ENCODE peak calls at places on chromosome X, in six cellular contexts. One of them, this sample, is unnamed.
A peak's percentile ranks its signal among the peaks of the same experiment; 100 is the strongest.

GRCh38 chrX:69016220-69016941 is 148.9 kb downstream of the PJA1 start:
- DNase-seq in IMR-90: no peak
- DNase-seq in adrenal gland: no peak
- DNase-seq in naive thymus-derived CD4-positive, alpha-beta T cell: no peak
- DNase-seq in lower lobe of right lung: no peak
- DNase-seq in fibroblast of lung: no peak
- DNase-seq in this sample: no peak

GRCh38 chrX:23953908-23954269 is 46.1 kb downstream of the CXorf58 start:
- DNase-seq in fibroblast of lung: no peak
- DNase-seq in adrenal gland: no peak
- DNase-seq in IMR-90: no peak
- DNase-seq in lower lobe of right lung: no peak
- DNase-seq in naive thymus-derived CD4-positive, alpha-beta T cell: no peak
- DNase-seq in this sample: no peak

GRCh38 chrX:18220786-18221185 is at the start of gene BEND2:
- DNase-seq in naive thymus-derived CD4-positive, alpha-beta T cell: no peak
- DNase-seq in fibroblast of lung: no peak
- DNase-seq in IMR-90: no peak
- DNase-seq in adrenal gland: no peak
- DNase-seq in lower lobe of right lung: no peak
- DNase-seq in this sample: no peak

GRCh38 chrX:154714925-154715324 is 36.0 kb downstream of the GAB3 start:
- DNase-seq in naive thymus-derived CD4-positive, alpha-beta T cell: peak; percentile 64
- DNase-seq in fibroblast of lung: no peak
- DNase-seq in IMR-90: peak; percentile 50
- DNase-seq in adrenal gland: peak; percentile 48
- DNase-seq in lower lobe of right lung: no peak
- DNase-seq in this sample: peak; percentile 58

GRCh38 chrX:9788908-9789307 is 2.7 kb downstream of the SHROOM2 start:
- DNase-seq in adrenal gland: no peak
- DNase-seq in fibroblast of lung: no peak
- DNase-seq in IMR-90: peak; percentile 55
- DNase-seq in naive thymus-derived CD4-positive, alpha-beta T cell: no peak
- DNase-seq in lower lobe of right lung: no peak
- DNase-seq in this sample: no peak

GRCh38 chrX:46408553-46409407 is 136.4 kb downstream of the ZNF674 start:
- DNase-seq in fibroblast of lung: peak; percentile 56
- DNase-seq in lower lobe of right lung: peak; percentile 63
- DNase-seq in IMR-90: peak; percentile 76
- DNase-seq in naive thymus-derived CD4-positive, alpha-beta T cell: peak; percentile 61
- DNase-seq in adrenal gland: peak; percentile 78
- DNase-seq in this sample: peak; percentile 69

GRCh38 chrX:129626026-129626425 is 28.7 kb downstream of the APLN start:
- DNase-seq in IMR-90: no peak
- DNase-seq in adrenal gland: no peak
- DNase-seq in lower lobe of right lung: no peak
- DNase-seq in naive thymus-derived CD4-positive, alpha-beta T cell: no peak
- DNase-seq in fibroblast of lung: peak; percentile 25
- DNase-seq in this sample: no peak

GRCh38 chrX:39477031-39477430 is 620.7 kb downstream of the BCOR start:
- DNase-seq in adrenal gland: no peak
- DNase-seq in fibroblast of lung: no peak
- DNase-seq in IMR-90: no peak
- DNase-seq in lower lobe of right lung: no peak
- DNase-seq in naive thymus-derived CD4-positive, alpha-beta T cell: no peak
- DNase-seq in this sample: no peak

GRCh38 chrX:13659057-13659456 is 6.1 kb downstream of the TCEANC start:
- DNase-seq in lower lobe of right lung: no peak
- DNase-seq in naive thymus-derived CD4-positive, alpha-beta T cell: no peak
- DNase-seq in fibroblast of lung: peak; percentile 33
- DNase-seq in adrenal gland: no peak
- DNase-seq in IMR-90: peak; percentile 76
- DNase-seq in this sample: peak; percentile 19

GRCh38 chrX:70445197-70445656 is 592 bp downstream of the DLG3 start:
- DNase-seq in fibroblast of lung: no peak
- DNase-seq in naive thymus-derived CD4-positive, alpha-beta T cell: no peak
- DNase-seq in IMR-90: no peak
- DNase-seq in lower lobe of right lung: no peak
- DNase-seq in adrenal gland: no peak
- DNase-seq in this sample: no peak

GRCh38 chrX:13188731-13189309 is 131.0 kb downstream of the ATXN3L start:
- DNase-seq in fibroblast of lung: no peak
- DNase-seq in IMR-90: no peak
- DNase-seq in adrenal gland: no peak
- DNase-seq in naive thymus-derived CD4-positive, alpha-beta T cell: no peak
- DNase-seq in lower lobe of right lung: no peak
- DNase-seq in this sample: no peak

GRCh38 chrX:23952984-23953907 is 45.4 kb downstream of the CXorf58 start:
- DNase-seq in lower lobe of right lung: no peak
- DNase-seq in naive thymus-derived CD4-positive, alpha-beta T cell: peak; percentile 34
- DNase-seq in IMR-90: no peak
- DNase-seq in adrenal gland: no peak
- DNase-seq in fibroblast of lung: no peak
- DNase-seq in this sample: no peak

GRCh38 chrX:148661035-148661434 is 160.6 kb downstream of the AFF2 start:
- DNase-seq in naive thymus-derived CD4-positive, alpha-beta T cell: no peak
- DNase-seq in lower lobe of right lung: no peak
- DNase-seq in adrenal gland: no peak
- DNase-seq in fibroblast of lung: peak; percentile 45
- DNase-seq in IMR-90: no peak
- DNase-seq in this sample: no peak

GRCh38 chrX:85859426-85859825 is 187.9 kb downstream of the CHM start:
- DNase-seq in adrenal gland: no peak
- DNase-seq in IMR-90: peak; percentile 11
- DNase-seq in fibroblast of lung: no peak
- DNase-seq in lower lobe of right lung: no peak
- DNase-seq in naive thymus-derived CD4-positive, alpha-beta T cell: no peak
- DNase-seq in this sample: no peak

GRCh38 chrX:31497086-31497485 is 425.2 kb upstream of the FTHL17 start:
- DNase-seq in adrenal gland: no peak
- DNase-seq in lower lobe of right lung: no peak
- DNase-seq in naive thymus-derived CD4-positive, alpha-beta T cell: no peak
- DNase-seq in IMR-90: peak; percentile 48
- DNase-seq in fibroblast of lung: peak; percentile 71
- DNase-seq in this sample: no peak

GRCh38 chrX:23578079-23578478 is 89.2 kb upstream of the PRDX4 start:
- DNase-seq in adrenal gland: peak; percentile 22
- DNase-seq in lower lobe of right lung: no peak
- DNase-seq in IMR-90: no peak
- DNase-seq in fibroblast of lung: peak; percentile 50
- DNase-seq in naive thymus-derived CD4-positive, alpha-beta T cell: no peak
- DNase-seq in this sample: peak; percentile 21

GRCh38 chrX:4764888-4765287 is 1051.4 kb upstream of the PRKX start:
- DNase-seq in IMR-90: no peak
- DNase-seq in lower lobe of right lung: no peak
- DNase-seq in adrenal gland: no peak
- DNase-seq in naive thymus-derived CD4-positive, alpha-beta T cell: no peak
- DNase-seq in fibroblast of lung: peak; percentile 15
- DNase-seq in this sample: no peak

GRCh38 chrX:40539214-40540142 is 41.3 kb upstream of the ATP6AP2 start:
- DNase-seq in lower lobe of right lung: peak; percentile 74
- DNase-seq in naive thymus-derived CD4-positive, alpha-beta T cell: peak; percentile 62
- DNase-seq in fibroblast of lung: peak; percentile 60
- DNase-seq in IMR-90: peak; percentile 71
- DNase-seq in adrenal gland: no peak
- DNase-seq in this sample: peak; percentile 23

GRCh38 chrX:154082396-154083133 is 15.0 kb downstream of the MECP2 start:
- DNase-seq in IMR-90: peak; percentile 76
- DNase-seq in naive thymus-derived CD4-positive, alpha-beta T cell: no peak
- DNase-seq in adrenal gland: no peak
- DNase-seq in fibroblast of lung: peak; percentile 65
- DNase-seq in lower lobe of right lung: no peak
- DNase-seq in this sample: peak; percentile 47

GRCh38 chrX:125998432-125998831 is 167.7 kb downstream of the DCAF12L2 start:
- DNase-seq in adrenal gland: no peak
- DNase-seq in naive thymus-derived CD4-positive, alpha-beta T cell: no peak
- DNase-seq in lower lobe of right lung: no peak
- DNase-seq in IMR-90: no peak
- DNase-seq in fibroblast of lung: no peak
- DNase-seq in this sample: peak; percentile 3

GRCh38 chrX:68492583-68492982 is 6.3 kb upstream of the YIPF6 start:
- DNase-seq in IMR-90: no peak
- DNase-seq in fibroblast of lung: no peak
- DNase-seq in naive thymus-derived CD4-positive, alpha-beta T cell: no peak
- DNase-seq in lower lobe of right lung: no peak
- DNase-seq in adrenal gland: no peak
- DNase-seq in this sample: no peak

GRCh38 chrX:110803506-110803905 is 7.9 kb upstream of the CHRDL1 start:
- DNase-seq in lower lobe of right lung: no peak
- DNase-seq in IMR-90: peak; percentile 1
- DNase-seq in adrenal gland: no peak
- DNase-seq in naive thymus-derived CD4-positive, alpha-beta T cell: no peak
- DNase-seq in fibroblast of lung: peak; percentile 45
- DNase-seq in this sample: no peak

GRCh38 chrX:13790206-13791131 is 26.4 kb downstream of the GPM6B start:
- DNase-seq in fibroblast of lung: peak; percentile 7
- DNase-seq in IMR-90: no peak
- DNase-seq in naive thymus-derived CD4-positive, alpha-beta T cell: no peak
- DNase-seq in lower lobe of right lung: no peak
- DNase-seq in adrenal gland: no peak
- DNase-seq in this sample: no peak

GRCh38 chrX:139932077-139932900 is 564 bp downstream of the ATP11C start:
- DNase-seq in adrenal gland: peak; percentile 50
- DNase-seq in naive thymus-derived CD4-positive, alpha-beta T cell: peak; percentile 52
- DNase-seq in IMR-90: peak; percentile 26
- DNase-seq in lower lobe of right lung: peak; percentile 62
- DNase-seq in fibroblast of lung: peak; percentile 36
- DNase-seq in this sample: no peak

GRCh38 chrX:82127228-82128123 is 925.6 kb downstream of the SH3BGRL start:
- DNase-seq in adrenal gland: no peak
- DNase-seq in lower lobe of right lung: no peak
- DNase-seq in naive thymus-derived CD4-positive, alpha-beta T cell: no peak
- DNase-seq in IMR-90: no peak
- DNase-seq in fibroblast of lung: no peak
- DNase-seq in this sample: no peak

GRCh38 chrX:96569034-96569433 is 115.6 kb upstream of the DIAPH2 start:
- DNase-seq in naive thymus-derived CD4-positive, alpha-beta T cell: no peak
- DNase-seq in fibroblast of lung: no peak
- DNase-seq in IMR-90: no peak
- DNase-seq in adrenal gland: no peak
- DNase-seq in lower lobe of right lung: no peak
- DNase-seq in this sample: no peak

GRCh38 chrX:22575161-22575845 is 302.6 kb downstream of the CBLL2 start:
- DNase-seq in IMR-90: peak; percentile 26
- DNase-seq in adrenal gland: no peak
- DNase-seq in lower lobe of right lung: no peak
- DNase-seq in fibroblast of lung: peak; percentile 57
- DNase-seq in naive thymus-derived CD4-positive, alpha-beta T cell: no peak
- DNase-seq in this sample: peak; percentile 39

GRCh38 chrX:139559383-139560042 is 29.0 kb downstream of the F9 start:
- DNase-seq in lower lobe of right lung: no peak
- DNase-seq in naive thymus-derived CD4-positive, alpha-beta T cell: no peak
- DNase-seq in IMR-90: peak; percentile 43
- DNase-seq in adrenal gland: peak; percentile 52
- DNase-seq in fibroblast of lung: peak; percentile 61
- DNase-seq in this sample: peak; percentile 16

GRCh38 chrX:41457618-41458192 is 10.6 kb downstream of the NYX start:
- DNase-seq in fibroblast of lung: no peak
- DNase-seq in naive thymus-derived CD4-positive, alpha-beta T cell: no peak
- DNase-seq in IMR-90: no peak
- DNase-seq in lower lobe of right lung: no peak
- DNase-seq in adrenal gland: no peak
- DNase-seq in this sample: no peak

GRCh38 chrX:140572724-140573123 is 67.9 kb upstream of the SOX3 start:
- DNase-seq in naive thymus-derived CD4-positive, alpha-beta T cell: peak; percentile 3
- DNase-seq in adrenal gland: peak; percentile 28
- DNase-seq in lower lobe of right lung: no peak
- DNase-seq in fibroblast of lung: peak; percentile 15
- DNase-seq in IMR-90: peak; percentile 34
- DNase-seq in this sample: peak; percentile 8

GRCh38 chrX:77426811-77427210 is 20.4 kb upstream of the FGF16 start:
- DNase-seq in IMR-90: peak; percentile 5
- DNase-seq in adrenal gland: no peak
- DNase-seq in naive thymus-derived CD4-positive, alpha-beta T cell: no peak
- DNase-seq in fibroblast of lung: peak; percentile 69
- DNase-seq in lower lobe of right lung: no peak
- DNase-seq in this sample: no peak

GRCh38 chrX:111585337-111585736 is 73.9 kb downstream of the SERTM2 start:
- DNase-seq in naive thymus-derived CD4-positive, alpha-beta T cell: no peak
- DNase-seq in lower lobe of right lung: no peak
- DNase-seq in adrenal gland: no peak
- DNase-seq in fibroblast of lung: no peak
- DNase-seq in IMR-90: no peak
- DNase-seq in this sample: no peak

GRCh38 chrX:10101269-10101668 is 55.5 kb upstream of the CLCN4 start:
- DNase-seq in naive thymus-derived CD4-positive, alpha-beta T cell: no peak
- DNase-seq in IMR-90: peak; percentile 40
- DNase-seq in adrenal gland: no peak
- DNase-seq in fibroblast of lung: no peak
- DNase-seq in lower lobe of right lung: no peak
- DNase-seq in this sample: no peak

GRCh38 chrX:3360881-3361280 is 14.4 kb upstream of the MXRA5 start:
- DNase-seq in adrenal gland: no peak
- DNase-seq in naive thymus-derived CD4-positive, alpha-beta T cell: no peak
- DNase-seq in IMR-90: no peak
- DNase-seq in lower lobe of right lung: no peak
- DNase-seq in fibroblast of lung: no peak
- DNase-seq in this sample: no peak
- H3K36me3 ChIP-seq in adrenal gland: no peaks in the 10 kb centered on the region
- H3K36me3 ChIP-seq in naive thymus-derived CD4-positive, alpha-beta T cell: no peaks in the 10 kb centered on the region
- H3K36me3 ChIP-seq in IMR-90: no peaks in the 10 kb centered on the region
- H3K36me3 ChIP-seq in lower lobe of right lung: no peaks in the 10 kb centered on the region
- H3K36me3 ChIP-seq in fibroblast of lung: no peaks in the 10 kb centered on the region
- H3K36me3 ChIP-seq in this sample: no peaks in the 10 kb centered on the region

GRCh38 chrX:50470103-50471031 is at the start of gene DGKK:
- DNase-seq in naive thymus-derived CD4-positive, alpha-beta T cell: no peak
- DNase-seq in IMR-90: no peak
- DNase-seq in fibroblast of lung: no peak
- DNase-seq in adrenal gland: peak; percentile 24
- DNase-seq in lower lobe of right lung: no peak
- DNase-seq in this sample: no peak
- H3K4me3 ChIP-seq in naive thymus-derived CD4-positive, alpha-beta T cell: no peak within 1 kb of the TSS
- H3K4me3 ChIP-seq in IMR-90: no peak within 1 kb of the TSS
- H3K4me3 ChIP-seq in fibroblast of lung: no peak within 1 kb of the TSS
- H3K4me3 ChIP-seq in adrenal gland: no peak within 1 kb of the TSS
- H3K4me3 ChIP-seq in lower lobe of right lung: no peak within 1 kb of the TSS
- H3K4me3 ChIP-seq in this sample: no peak within 1 kb of the TSS

GRCh38 chrX:56782362-56782761 is 53.3 kb downstream of the NBDY start:
- DNase-seq in IMR-90: no peak
- DNase-seq in naive thymus-derived CD4-positive, alpha-beta T cell: no peak
- DNase-seq in fibroblast of lung: no peak
- DNase-seq in adrenal gland: no peak
- DNase-seq in lower lobe of right lung: no peak
- DNase-seq in this sample: no peak
- H3K27ac ChIP-seq in IMR-90: no peak overlapping the region
- H3K27ac ChIP-seq in naive thymus-derived CD4-positive, alpha-beta T cell: no peak overlapping the region
- H3K27ac ChIP-seq in fibroblast of lung: no peak overlapping the region
- H3K27ac ChIP-seq in adrenal gland: no peak overlapping the region
- H3K27ac ChIP-seq in lower lobe of right lung: no peak overlapping the region
- H3K27ac ChIP-seq in this sample: no peak overlapping the region

GRCh38 chrX:134600714-134601113 is 57.6 kb downstream of the PLAC1 start:
- DNase-seq in IMR-90: peak; percentile 72
- DNase-seq in adrenal gland: no peak
- DNase-seq in fibroblast of lung: peak; percentile 74
- DNase-seq in lower lobe of right lung: no peak
- DNase-seq in naive thymus-derived CD4-positive, alpha-beta T cell: no peak
- DNase-seq in this sample: no peak
- H3K36me3 ChIP-seq in IMR-90: no peaks in the 10 kb centered on the region
- H3K36me3 ChIP-seq in adrenal gland: no peaks in the 10 kb centered on the region
- H3K36me3 ChIP-seq in fibroblast of lung: no peaks in the 10 kb centered on the region
- H3K36me3 ChIP-seq in lower lobe of right lung: no peaks in the 10 kb centered on the region
- H3K36me3 ChIP-seq in naive thymus-derived CD4-positive, alpha-beta T cell: no peaks in the 10 kb centered on the region
- H3K36me3 ChIP-seq in this sample: no peaks in the 10 kb centered on the region

This sample was measured in brain microvascular endothelial cell.